ENCODE peak calls at places on chromosomes 12 and 14, in six cellular contexts. D is left ventricle myocardium inferior; X is CD4-positive, alpha-beta T cell; U is WTC11; W is activated CD4-positive, alpha-beta T cell treated with anti-CD3 and anti-CD28 coated beads, Interleukin-2, amount 50 U/mL, for 1 hour; E is OCI-M1. N is an unnamed sample.

GRCh38 chr12:89067436-89067835 is 284.9 kb downstream of the DUSP6 start:
- DNase-seq in D (no peak), X (no peak), U (no peak), W (no peak), E (no peak), N (peak)

GRCh38 chr14:23445773-23446172 is 10.3 kb upstream of the MYH7 start:
- DNase-seq in D (no peak), X (no peak), U (no peak), W (no peak), E (no peak), N (no peak)

GRCh38 chr12:98736352-98737326 is 91.5 kb downstream of the APAF1 start:
- DNase-seq in D (no peak), X (no peak), U (peak), W (no peak), E (peak), N (no peak)

GRCh38 chr14:23373041-23373440 is 432 bp downstream of the IL25 start:
- DNase-seq in D (no peak), X (no peak), U (no peak), W (no peak), E (no peak), N (no peak)

GRCh38 chr12:96907681-96908163 is 665 bp downstream of the NEDD1 start:
- DNase-seq in D (no peak), X (no peak), U (no peak), W (peak), E (peak), N (peak)

GRCh38 chr12:2531371-2531770 is 263.4 kb upstream of the FKBP4 start:
- DNase-seq in D (no peak), X (no peak), U (no peak), W (no peak), E (no peak), N (no peak)

GRCh38 chr14:22926316-22926715 is 2.9 kb downstream of the PRMT5 start:
- DNase-seq in D (no peak), X (no peak), U (no peak), W (no peak), E (no peak), N (peak)

GRCh38 chr12:69240625-69240984 is 1.2 kb downstream of the CPSF6 start:
- DNase-seq in D (no peak), X (no peak), U (no peak), W (peak), E (peak), N (peak)

GRCh38 chr12:124811633-124812032 is 52.0 kb downstream of the SCARB1 start:
- DNase-seq in D (no peak), X (no peak), U (no peak), W (no peak), E (no peak), N (no peak)

GRCh38 chr14:28057286-28058011 is 709.1 kb upstream of the FOXG1 start:
- DNase-seq in D (no peak), X (no peak), U (no peak), W (no peak), E (peak), N (no peak)

GRCh38 chr14:85546390-85546789 is 16.4 kb downstream of the FLRT2 start:
- DNase-seq in D (no peak), X (no peak), U (peak), W (no peak), E (no peak), N (no peak)

GRCh38 chr14:99426265-99426664 is 54.4 kb downstream of the SETD3 start:
- DNase-seq in D (no peak), X (no peak), U (no peak), W (no peak), E (no peak), N (no peak)

GRCh38 chr12:100904270-100904669 is 109.7 kb downstream of the ANO4 start:
- DNase-seq in D (no peak), X (no peak), U (no peak), W (no peak), E (no peak), N (peak)

GRCh38 chr14:88129306-88130056 is 124.5 kb downstream of the GPR65 start:
- DNase-seq in D (no peak), X (no peak), U (no peak), W (no peak), E (peak), N (peak)

GRCh38 chr14:21535545-21536394 is 9.6 kb upstream of the SALL2 start:
- DNase-seq in D (no peak), X (no peak), U (no peak), W (no peak), E (no peak), N (no peak)

GRCh38 chr12:124383028-124383427 is 88.1 kb downstream of the RFLNA start:
- DNase-seq in D (no peak), X (no peak), U (no peak), W (no peak), E (no peak), N (no peak)

GRCh38 chr14:96065661-96066459 is 26.7 kb downstream of the C14orf132 start:
- DNase-seq in D (no peak), X (no peak), U (no peak), W (no peak), E (no peak), N (no peak)

GRCh38 chr12:109650808-109651207 is 62.8 kb upstream of the FAM222A start:
- DNase-seq in D (no peak), X (no peak), U (no peak), W (no peak), E (no peak), N (no peak)

GRCh38 chr14:88554458-88555286 is at the start of gene PTPN21:
- DNase-seq in D (peak), X (no peak), U (peak), W (no peak), E (no peak), N (peak)

GRCh38 chr12:117820216-117820907 is 148.4 kb downstream of the KSR2 start:
- DNase-seq in D (no peak), X (no peak), U (no peak), W (no peak), E (no peak), N (no peak)

N was measured in epithelial cell of esophagus.